ENCODE peak calls at places on chromosome 15, in four cellular contexts. V is GM06990, X is gastrocnemius medialis, U is mucosa of descending colon. E is an unnamed sample.

GRCh38 chr15:92809880-92810361 is 90.2 kb upstream of the CHD2 start:
- DNase-seq in X (peak), V (peak), U (no peak), E (peak)

GRCh38 chr15:39494462-39494861 is 86.4 kb upstream of the THBS1 start:
- DNase-seq in X (no peak), V (no peak), U (no peak), E (no peak)

GRCh38 chr15:31197497-31198414 is 96.2 kb upstream of the TRPM1 start:
- DNase-seq in X (no peak), V (peak), U (peak), E (no peak)

GRCh38 chr15:101250331-101250730 is 1.5 kb downstream of the CHSY1 start:
- DNase-seq in V (no peak), U (no peak), X (no peak), E (no peak)

GRCh38 chr15:48559270-48559669 is 86.2 kb downstream of the FBN1 start:
- DNase-seq in X (no peak), V (no peak), U (no peak), E (no peak)

GRCh38 chr15:80856400-80856799 is 77.2 kb downstream of the CEMIP start:
- DNase-seq in X (no peak), U (no peak), V (no peak), E (no peak)

GRCh38 chr15:58348095-58348812 is 83.5 kb upstream of the LIPC start:
- DNase-seq in V (no peak), U (no peak), X (no peak), E (no peak)

GRCh38 chr15:66940368-66940767 is 125.0 kb upstream of the SMAD3 start:
- DNase-seq in U (no peak), X (no peak), V (no peak), E (no peak)

GRCh38 chr15:70014311-70014707 is 83.4 kb downstream of the TLE3 start:
- DNase-seq in U (no peak), X (no peak), V (no peak), E (no peak)

GRCh38 chr15:70017025-70017424 is 80.7 kb downstream of the TLE3 start:
- DNase-seq in V (no peak), X (no peak), U (no peak), E (no peak)

GRCh38 chr15:70017796-70018195 is 79.9 kb downstream of the TLE3 start:
- DNase-seq in X (no peak), V (no peak), U (no peak), E (no peak)

GRCh38 chr15:70014860-70015490 is 82.7 kb downstream of the TLE3 start:
- DNase-seq in V (peak), X (no peak), U (peak), E (no peak)

GRCh38 chr15:70016511-70016994 is 81.2 kb downstream of the TLE3 start:
- DNase-seq in V (peak), X (no peak), U (no peak), E (no peak)
- H3K4me3 ChIP-seq in V (no peak), X (no peak), U (no peak), E (no peak)

DNA sequence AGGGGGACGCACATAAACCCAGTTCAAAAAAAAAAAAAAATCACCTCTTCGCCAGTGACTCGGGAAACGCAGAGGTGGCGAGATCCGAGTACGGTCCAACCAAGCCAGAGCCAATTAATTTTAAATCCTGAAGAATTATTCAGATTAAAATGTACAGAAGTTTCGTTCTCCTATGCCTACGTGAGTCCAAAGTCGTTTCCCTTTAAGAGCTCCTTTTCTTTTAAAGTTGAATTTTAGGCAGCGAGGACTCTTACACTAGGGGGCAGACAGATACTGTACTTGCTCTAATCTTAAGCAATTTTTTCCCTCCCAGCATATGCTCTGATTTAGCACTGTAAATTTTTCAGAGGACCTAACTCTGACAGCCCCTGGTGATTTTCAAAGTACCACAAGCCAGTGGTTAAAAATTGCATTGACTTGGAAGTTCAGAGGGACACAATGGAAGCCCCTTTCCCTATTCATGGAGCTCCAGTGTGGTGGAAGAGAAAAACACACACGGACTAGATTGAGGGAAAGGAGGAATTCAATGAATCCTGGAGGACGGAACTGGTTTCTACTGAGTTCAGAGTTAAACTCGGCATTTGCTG is 3.3 kb upstream of the NR2F2 start:
- DNase-seq in X (no peak), U (no peak), V (no peak), E (no peak)
- TF ChIP-seq CTCF in X (peak), U (peak), V (peak), E (peak)

DNA sequence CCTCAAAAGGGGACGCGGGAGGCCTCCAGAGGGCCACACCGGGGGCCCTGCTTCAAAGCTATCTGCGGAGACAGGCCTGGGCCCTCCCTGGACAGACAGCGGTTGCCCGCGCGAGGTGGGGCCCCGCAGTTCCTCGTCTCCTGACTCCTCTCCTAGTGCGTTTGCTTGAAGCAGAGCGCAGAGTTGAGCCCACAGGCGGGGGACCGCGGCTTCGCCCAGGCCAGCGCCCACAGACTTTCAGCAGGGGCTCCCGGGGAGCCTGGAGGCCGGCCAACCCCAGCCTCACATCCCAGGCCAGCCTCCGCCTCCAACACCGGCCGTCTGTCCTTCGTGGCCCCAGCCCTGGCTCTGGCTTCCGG is 540 bp upstream of the ADAMTS7 start:
- DNase-seq in X (no peak), U (no peak), V (no peak), E (no peak)
- H3K4me3 ChIP-seq in X (peak), U (no peak), V (peak), E (peak)

GRCh38 chr15:64092864-64093626 is 593 bp downstream of the CIAO2A start:
- DNase-seq in U (peak), V (no peak), X (peak), E (no peak)
- TF ChIP-seq CTCF in U (no peak), V (peak), X (no peak), E (no peak)

GRCh38 chr15:37046876-37047614 is 53.3 kb downstream of the MEIS2 start:
- DNase-seq in V (no peak), U (no peak), X (no peak), E (no peak)
- H3K4me3 ChIP-seq in V (no peak), U (no peak), X (no peak), E (peak)

GRCh38 chr15:91374336-91374735 is 274.3 kb downstream of the SV2B start:
- DNase-seq in V (no peak), U (no peak), X (no peak), E (no peak)

GRCh38 chr15:91369823-91370222 is 269.8 kb downstream of the SV2B start:
- DNase-seq in U (no peak), X (no peak), V (no peak), E (no peak)
- TF ChIP-seq CTCF in U (no peak), X (no peak), V (no peak), E (no peak)

GRCh38 chr15:75732206-75732808 is 19.7 kb upstream of the CSPG4 start:
- DNase-seq in U (peak), X (no peak), V (no peak), E (no peak)

GRCh38 chr15:75733761-75734651 is 21.4 kb upstream of the CSPG4 start:
- DNase-seq in V (no peak), X (no peak), U (no peak), E (no peak)

GRCh38 chr15:75736256-75736655 is 23.6 kb upstream of the CSPG4 start:
- DNase-seq in U (peak), X (no peak), V (no peak), E (no peak)

GRCh38 chr15:75731248-75732100 is 18.8 kb upstream of the CSPG4 start:
- DNase-seq in X (peak), V (no peak), U (peak), E (peak)

DNA sequence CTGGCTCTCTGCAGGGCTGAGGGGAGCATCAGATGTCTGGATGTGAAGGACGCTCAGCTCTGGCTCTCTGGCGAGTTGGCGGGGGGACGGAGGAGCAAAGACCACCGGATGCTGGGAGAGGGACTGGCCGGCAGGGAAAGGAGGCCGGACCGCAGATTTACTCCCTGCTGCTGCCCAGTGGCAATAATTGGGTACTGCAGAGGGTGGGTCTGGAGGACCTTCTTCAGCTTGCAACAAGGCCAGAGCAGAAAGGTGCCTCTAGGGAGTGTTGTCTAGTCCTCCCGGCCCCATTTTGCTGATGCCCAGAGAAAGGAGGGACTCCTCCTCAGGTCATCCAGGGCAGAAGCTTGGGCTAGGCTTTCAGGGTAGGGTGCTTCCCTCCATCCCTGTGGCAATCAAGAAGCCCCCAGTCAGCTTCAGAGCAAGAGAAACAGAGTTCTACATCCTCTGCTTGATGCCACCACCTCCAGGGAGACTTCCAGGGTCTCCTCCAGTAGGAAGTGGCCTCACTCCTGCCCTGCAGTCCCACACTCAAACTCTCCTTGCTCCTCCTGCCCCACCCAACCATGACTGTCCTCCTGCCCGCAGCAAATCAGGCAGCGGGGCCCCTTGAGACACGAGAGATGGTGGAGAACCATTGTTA is 20.3 kb upstream of the CSPG4 start:
- DNase-seq in V (peak), X (peak), U (no peak), E (peak)
- H3K4me3 ChIP-seq in V (no peak), X (no peak), U (no peak), E (peak)